ENCODE peak calls at places on chromosomes 2 and 18, in six cellular contexts. N is GM12878, V is fibroblast of lung, I is GM23248, C is PC-3, P is PC-9. Q is an unnamed sample.

GRCh38 chr18:77478619-77479018 is 229.0 kb downstream of the GALR1 start:
- DNase-seq in P (no peak), N (no peak), V (no peak), C (peak; percentile 26), I (no peak), Q (no peak)

GRCh38 chr2:239246723-239247122 is 154.1 kb downstream of the HDAC4 start:
- DNase-seq in C (peak; percentile 37), P (peak; percentile 75), V (no peak), N (no peak), I (no peak), Q (no peak)

GRCh38 chr2:29640360-29640759 is 281.0 kb downstream of the ALK start:
- DNase-seq in I (no peak), P (no peak), N (no peak), C (no peak), V (no peak), Q (no peak)

GRCh38 chr2:10428355-10428754 is 19.8 kb downstream of the ODC1 start:
- DNase-seq in I (no peak), P (no peak), C (no peak), N (no peak), V (no peak), Q (no peak)

GRCh38 chr2:36515538-36515937 is 82.4 kb downstream of the FEZ2 start:
- DNase-seq in C (no peak), I (no peak), N (no peak), V (no peak), P (no peak), Q (no peak)

GRCh38 chr2:198700330-198700729 is 757.4 kb downstream of the SATB2 start:
- DNase-seq in C (no peak), P (no peak), V (no peak), N (no peak), I (no peak), Q (no peak)

GRCh38 chr2:184577056-184577455 is 21.3 kb upstream of the ZNF804A start:
- DNase-seq in P (no peak), N (no peak), I (no peak), V (no peak), C (no peak), Q (no peak)

GRCh38 chr2:43345391-43345813 is 119.0 kb upstream of the ZFP36L2 start:
- DNase-seq in P (no peak), N (no peak), I (peak; percentile 19), C (no peak), V (no peak), Q (peak; percentile 47)

GRCh38 chr2:223669453-223670225 is 67.5 kb upstream of the SCG2 start:
- DNase-seq in I (peak; percentile 54), V (peak; percentile 55), P (peak; percentile 18), C (no peak), N (no peak), Q (peak; percentile 78)

GRCh38 chr2:219681301-219682290 is 54.2 kb downstream of the SLC4A3 start:
- DNase-seq in I (peak; percentile 18), P (no peak), V (no peak), C (peak; percentile 50), N (no peak), Q (peak; percentile 69)

GRCh38 chr18:7021994-7022840 is 95.4 kb downstream of the LAMA1 start:
- DNase-seq in P (peak; percentile 30), N (no peak), C (peak; percentile 92), I (peak; percentile 47), V (peak; percentile 54), Q (no peak)

GRCh38 chr2:179272406-179273192 is 8.0 kb upstream of the SESTD1 start:
- DNase-seq in P (peak; percentile 51), N (no peak), V (peak; percentile 93), C (peak; percentile 75), I (peak; percentile 84), Q (peak; percentile 27)

GRCh38 chr18:62769216-62769615 is 53.9 kb downstream of the PHLPP1 start:
- DNase-seq in V (peak; percentile 28), N (no peak), P (no peak), I (no peak), C (no peak), Q (no peak)

GRCh38 chr2:48529189-48529588 is 765 bp upstream of the STON1 start:
- DNase-seq in C (no peak), I (peak; percentile 40), P (no peak), N (no peak), V (no peak), Q (no peak)

GRCh38 chr18:60599267-60599666 is 226.7 kb upstream of the MC4R start:
- DNase-seq in V (no peak), N (peak; percentile 19), I (no peak), P (no peak), C (no peak), Q (no peak)

GRCh38 chr2:46122318-46122970 is 174.8 kb upstream of the EPAS1 start:
- DNase-seq in P (peak; percentile 23), C (no peak), V (peak; percentile 35), N (no peak), I (no peak), Q (no peak)

GRCh38 chr2:220107380-220107791 is 480.0 kb downstream of the SLC4A3 start:
- DNase-seq in I (no peak), N (no peak), P (no peak), V (no peak), C (no peak), Q (peak; percentile 66)

GRCh38 chr2:66432801-66433694 is 1.9 kb upstream of the MEIS1 start:
- DNase-seq in P (peak; percentile 81), C (peak; percentile 88), I (peak; percentile 98), N (no peak), V (peak; percentile 98), Q (peak; percentile 97)

GRCh38 chr2:151669585-151670081 is 64.6 kb downstream of the NEB start:
- DNase-seq in N (no peak), I (no peak), C (no peak), P (no peak), V (no peak), Q (peak; percentile 39)

GRCh38 chr18:76378526-76379215 is 116.4 kb downstream of the ZNF516 start:
- DNase-seq in C (no peak), N (no peak), P (no peak), I (no peak), V (no peak), Q (no peak)

GRCh38 chr18:7065736-7066135 is 51.9 kb downstream of the LAMA1 start:
- DNase-seq in P (no peak), V (no peak), I (no peak), N (no peak), C (no peak), Q (no peak)

GRCh38 chr2:238183846-238184245 is 19.6 kb downstream of the ILKAP start:
- DNase-seq in P (no peak), N (no peak), V (no peak), C (no peak), I (no peak), Q (peak; percentile 70)

GRCh38 chr2:10572693-10573092 is 117.1 kb downstream of the NOL10 start:
- DNase-seq in C (no peak), I (no peak), P (no peak), V (no peak), N (no peak), Q (no peak)

GRCh38 chr2:218892693-218893348 is 12.2 kb downstream of the WNT10A start:
- DNase-seq in V (peak; percentile 26), I (peak; percentile 76), N (peak; percentile 80), C (peak; percentile 84), P (peak; percentile 74), Q (peak; percentile 37)

GRCh38 chr2:85737481-85737880 is 16.3 kb upstream of the ATOH8 start:
- DNase-seq in V (peak; percentile 95), C (peak; percentile 22), I (peak; percentile 97), N (no peak), P (no peak), Q (peak; percentile 85)

DNA sequence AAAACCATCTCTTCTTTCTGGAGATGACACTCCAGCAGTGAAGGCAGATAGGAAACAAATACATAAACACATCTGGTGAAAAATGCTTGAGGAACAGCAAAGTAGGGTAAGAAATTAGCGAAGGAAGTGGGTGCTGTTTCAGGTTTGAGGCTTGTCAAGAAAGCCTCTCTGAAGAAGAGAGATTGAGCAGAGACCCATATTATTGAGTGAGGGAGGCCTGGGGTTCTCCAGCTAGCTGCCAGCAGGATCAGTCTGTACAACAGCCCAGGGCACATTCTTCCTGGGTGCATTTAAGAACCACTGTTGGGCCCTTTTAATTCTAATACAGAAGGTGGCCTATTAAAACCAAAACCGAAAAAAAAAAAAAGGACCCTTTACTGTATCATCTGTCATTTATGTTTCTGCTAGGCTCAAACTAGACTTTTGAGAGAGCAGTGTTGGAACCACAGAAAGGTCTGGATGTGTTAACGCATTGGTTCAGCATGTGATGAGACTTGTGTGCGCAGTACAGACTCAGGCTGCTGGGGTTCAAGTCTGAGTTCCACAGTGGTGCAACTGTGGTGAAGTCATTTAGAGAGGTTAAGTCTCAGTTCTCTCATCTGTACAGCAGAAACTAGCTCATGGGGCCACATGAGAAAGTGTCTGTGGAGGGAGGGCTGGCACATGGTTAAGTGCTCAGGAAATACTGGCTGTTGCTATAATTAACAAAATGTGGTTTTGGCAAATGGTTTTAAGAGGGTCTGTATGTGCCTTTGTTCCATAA is 28.9 kb downstream of the MGAT5 start:
- DNase-seq in N (peak; percentile 96), I (no peak), P (no peak), V (no peak), C (no peak), Q (no peak)
- H3K27ac ChIP-seq in N (peak overlapping the region; percentile 95), I (no peak overlapping the region), P (no peak overlapping the region), V (no peak overlapping the region), C (no peak overlapping the region), Q (no peak overlapping the region)

DNA sequence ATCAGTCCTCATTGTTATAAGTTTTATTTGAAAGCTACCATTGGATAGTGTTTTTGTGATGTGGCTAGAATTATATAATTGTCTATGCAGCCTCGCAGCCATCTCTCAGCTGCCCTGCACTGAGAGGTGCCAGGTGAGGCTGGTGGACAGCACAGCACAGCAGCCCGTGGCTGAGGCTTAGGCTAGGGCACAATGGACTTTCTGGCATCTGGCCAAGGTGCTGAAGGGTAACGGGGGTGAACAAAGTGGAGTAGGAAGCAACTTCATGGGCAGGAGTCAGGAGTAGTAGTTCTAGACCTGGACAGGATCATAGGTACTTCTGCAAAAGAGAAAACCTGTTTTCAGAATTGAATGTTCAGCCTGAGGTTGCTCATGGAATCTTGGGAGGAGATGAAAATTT is 15.2 kb downstream of the RASGRP3 start:
- DNase-seq in N (no peak), V (no peak), I (no peak), C (no peak), P (no peak), Q (no peak)
- H3K4me1 ChIP-seq in N (peaks cover 86% of the 10 kb centered on the region), V (no peaks in the 10 kb centered on the region), I (peaks cover 25% of the 10 kb centered on the region), C (peaks cover 29% of the 10 kb centered on the region), P (peaks cover 14% of the 10 kb centered on the region), Q (no peaks in the 10 kb centered on the region)

GRCh38 chr2:162127422-162127821 is 24.6 kb downstream of the GCG start:
- DNase-seq in C (no peak), V (no peak), P (no peak), N (no peak), I (no peak), Q (no peak)
- TF ChIP-seq EZH2 in C (no peak), V (no peak), P (no peak), N (no peak), I (no peak), Q (no peak)

GRCh38 chr18:22606563-22607283 is 189.0 kb upstream of the CTAGE1 start:
- DNase-seq in N (no peak), V (no peak), P (no peak), C (no peak), I (no peak), Q (peak; percentile 93)

GRCh38 chr18:22604986-22605421 is 187.3 kb upstream of the CTAGE1 start:
- DNase-seq in V (no peak), C (no peak), P (no peak), N (no peak), I (no peak), Q (no peak)

GRCh38 chr18:22605736-22606135 is 188.0 kb upstream of the CTAGE1 start:
- DNase-seq in I (no peak), V (no peak), C (no peak), P (no peak), N (no peak), Q (no peak)

GRCh38 chr18:22603902-22604301 is 186.2 kb upstream of the CTAGE1 start:
- DNase-seq in I (no peak), C (no peak), N (no peak), P (no peak), V (no peak), Q (no peak)

GRCh38 chr18:22604390-22604985 is 186.8 kb upstream of the CTAGE1 start:
- DNase-seq in V (peak; percentile 19), N (no peak), I (no peak), P (no peak), C (no peak), Q (peak; percentile 83)
- H3K27ac ChIP-seq in V (no peak overlapping the region), N (no peak overlapping the region), I (no peak overlapping the region), P (no peak overlapping the region), C (no peak overlapping the region), Q (peak overlapping the region; percentile 52)